ENCODE peak calls at places on chromosome 13, in five cellular contexts. H is endothelial cell; Q is activated T-helper 2 cell treated with anti-CD3 and anti-CD28 coated beads, Interferon-gamma antibody, Interleukin-2, Interleukin-4, amounts not matched to agents 10 μg/mL and 5 μg/mL and 100 μg/mL, durations not matched to agents 14 hours and 24 hours and 36 hours; E is colonic mucosa; G is lower leg skin. Z is an unnamed sample.

GRCh38 chr13:28607187-28607955 is 51.6 kb upstream of the POMP start:
- DNase-seq in H (no peak), Q (no peak), E (no peak), G (no peak), Z (no peak)

GRCh38 chr13:48485447-48485846 is 47.4 kb downstream of the RCBTB2 start:
- DNase-seq in H (no peak), Q (no peak), E (no peak), G (no peak), Z (no peak)

GRCh38 chr13:45737571-45738002 is 35.5 kb downstream of the CBY2 start:
- DNase-seq in H (no peak), Q (no peak), E (no peak), G (no peak), Z (no peak)

GRCh38 chr13:77637583-77637982 is 59.9 kb upstream of the SLAIN1 start:
- DNase-seq in H (no peak), Q (no peak), E (no peak), G (no peak), Z (no peak)

GRCh38 chr13:68908879-68909278 is 1198.7 kb upstream of the ATXN8OS start:
- DNase-seq in H (no peak), Q (no peak), E (no peak), G (no peak), Z (no peak)

GRCh38 chr13:79668353-79668752 is 187.4 kb downstream of the NDFIP2 start:
- DNase-seq in H (no peak), Q (no peak), E (no peak), G (no peak), Z (no peak)

GRCh38 chr13:50509771-50510441 is 333.6 kb downstream of the DLEU7 start:
- DNase-seq in H (no peak), Q (no peak), E (no peak), G (no peak), Z (no peak)

GRCh38 chr13:73715114-73715909 is 418.9 kb downstream of the KLF12 start:
- DNase-seq in H (no peak), Q (peak), E (no peak), G (no peak), Z (no peak)

GRCh38 chr13:35484384-35484783 is 7.9 kb upstream of the MAB21L1 start:
- DNase-seq in H (no peak), Q (no peak), E (no peak), G (no peak), Z (no peak)

GRCh38 chr13:42612021-42612765 is 38.2 kb downstream of the TNFSF11 start:
- DNase-seq in H (no peak), Q (no peak), E (no peak), G (no peak), Z (no peak)

GRCh38 chr13:77857810-77858209 is 60.8 kb downstream of the EDNRB start:
- DNase-seq in H (no peak), Q (no peak), E (no peak), G (no peak), Z (no peak)

GRCh38 chr13:94917814-94918213 is 205.5 kb upstream of the SOX21 start:
- DNase-seq in H (peak), Q (no peak), E (no peak), G (no peak), Z (no peak)

GRCh38 chr13:97116754-97117153 is 105.4 kb upstream of the MBNL2 start:
- DNase-seq in H (no peak), Q (no peak), E (no peak), G (no peak), Z (no peak)

GRCh38 chr13:101390461-101390860 is 25.8 kb downstream of the NALCN start:
- DNase-seq in H (no peak), Q (no peak), E (no peak), G (no peak), Z (no peak)

GRCh38 chr13:44093607-44094583 is 214.2 kb downstream of the LACC1 start:
- DNase-seq in H (no peak), Q (no peak), E (no peak), G (no peak), Z (no peak)

GRCh38 chr13:74280093-74280794 is 146.0 kb upstream of the KLF12 start:
- DNase-seq in H (no peak), Q (no peak), E (no peak), G (no peak), Z (no peak)

GRCh38 chr13:41543664-41544300 is 86.4 kb downstream of the RGCC start:
- DNase-seq in H (no peak), Q (no peak), E (no peak), G (no peak), Z (peak)

GRCh38 chr13:33355470-33355869 is 69.9 kb upstream of the STARD13 start:
- DNase-seq in H (no peak), Q (no peak), E (no peak), G (peak), Z (no peak)

GRCh38 chr13:28489536-28489935 is 5.4 kb downstream of the FLT1 start:
- DNase-seq in H (no peak), Q (no peak), E (no peak), G (no peak), Z (no peak)

GRCh38 chr13:41460930-41461329 is 3.6 kb downstream of the RGCC start:
- DNase-seq in H (no peak), Q (no peak), E (no peak), G (no peak), Z (no peak)

GRCh38 chr13:51006067-51006800 is 96.6 kb downstream of the RNASEH2B start:
- DNase-seq in H (no peak), Q (no peak), E (no peak), G (no peak), Z (no peak)

GRCh38 chr13:111153977-111154332 is 38.8 kb downstream of the ARHGEF7 start:
- DNase-seq in H (no peak), Q (peak), E (peak), G (peak), Z (no peak)

GRCh38 chr13:73722120-73722519 is 412.1 kb downstream of the KLF12 start:
- DNase-seq in H (no peak), Q (no peak), E (no peak), G (no peak), Z (no peak)

GRCh38 chr13:86464193-86464592 is 665.0 kb upstream of the SLITRK6 start:
- DNase-seq in H (no peak), Q (no peak), E (no peak), G (no peak), Z (no peak)

GRCh38 chr13:24709186-24709913 is 29.1 kb downstream of the ATP12A start:
- DNase-seq in H (no peak), Q (peak), E (no peak), G (no peak), Z (no peak)

Z was measured in body of pancreas.